ENCODE peak calls at places on chromosomes 5 and 9, in nine cellular contexts. N, L, W, S, C, I, T, Z and H are unnamed samples.

GRCh38 chr5:34616665-34617064 is 39.5 kb upstream of the RAI14 start:
- DNase-seq in S (no peak), Z (no peak), N (no peak), C (no peak), I (no peak), L (no peak), W (no peak), T (no peak), H (no peak)

GRCh38 chr9:98964201-98964600 is 20.5 kb downstream of the COL15A1 start:
- DNase-seq in L (no peak), T (no peak), I (no peak), S (no peak), W (no peak), Z (no peak), C (no peak), N (no peak), H (no peak)

GRCh38 chr5:143887302-143887638 is 75.3 kb downstream of the HMHB1 start:
- DNase-seq in Z (no peak), I (peak; percentile 63), N (peak; percentile 14), L (no peak), T (no peak), S (no peak), W (no peak), C (peak; percentile 39), H (no peak)

GRCh38 chr9:93574900-93575705 is 1.3 kb upstream of the PHF2 start:
- DNase-seq in C (no peak), T (no peak), Z (peak; percentile 20), W (no peak), N (no peak), I (peak; percentile 52), L (peak; percentile 64), S (no peak), H (no peak)

GRCh38 chr9:117665601-117666377 is 38.4 kb upstream of the TLR4 start:
- DNase-seq in T (no peak), N (no peak), I (no peak), C (no peak), L (no peak), S (no peak), Z (no peak), W (no peak), H (no peak)

GRCh38 chr9:132994410-132995120 is 16.1 kb downstream of the GFI1B start:
- DNase-seq in L (no peak), N (no peak), S (no peak), Z (peak; percentile 48), I (peak; percentile 8), W (peak; percentile 36), C (no peak), T (peak; percentile 74), H (no peak)

GRCh38 chr5:75659791-75660453 is 48.7 kb downstream of the ANKDD1B start:
- DNase-seq in W (no peak), L (no peak), N (no peak), C (no peak), T (no peak), I (no peak), S (no peak), Z (no peak), H (no peak)

GRCh38 chr5:103139264-103139865 is 19.3 kb downstream of the PPIP5K2 start:
- DNase-seq in T (peak; percentile 71), C (peak; percentile 62), W (peak; percentile 82), I (peak; percentile 79), N (peak; percentile 53), S (peak; percentile 61), Z (peak; percentile 82), L (peak; percentile 79), H (peak; percentile 92)

GRCh38 chr9:133888048-133888778 is 103.9 kb downstream of the VAV2 start:
- DNase-seq in C (no peak), T (peak; percentile 16), S (no peak), W (no peak), I (peak; percentile 79), Z (no peak), L (no peak), N (no peak), H (no peak)

GRCh38 chr5:178460598-178461425 is 129.4 kb downstream of the COL23A1 start:
- DNase-seq in T (peak; percentile 83), Z (peak; percentile 77), L (no peak), S (peak; percentile 58), I (peak; percentile 81), W (peak; percentile 76), C (peak; percentile 64), N (peak; percentile 66), H (no peak)

GRCh38 chr9:37902804-37903580 is 935 bp downstream of the SLC25A51 start:
- DNase-seq in W (no peak), S (no peak), I (no peak), L (no peak), T (peak; percentile 55), Z (no peak), C (no peak), N (no peak), H (no peak)

GRCh38 chr9:130786526-130786925 is 48.5 kb upstream of the ABL1 start:
- DNase-seq in Z (no peak), S (no peak), C (no peak), I (no peak), T (no peak), L (no peak), W (no peak), N (no peak), H (peak; percentile 80)

GRCh38 chr5:178143246-178143645 is 10.4 kb downstream of the NHP2 start:
- DNase-seq in S (no peak), C (no peak), Z (no peak), N (no peak), I (no peak), T (no peak), W (no peak), L (no peak), H (no peak)

GRCh38 chr5:54795284-54795683 is 190.1 kb downstream of the ESM1 start:
- DNase-seq in N (no peak), C (no peak), I (no peak), S (no peak), T (no peak), W (no peak), Z (no peak), L (no peak), H (no peak)
- TF ChIP-seq EP300 in N (no peak), C (no peak), I (no peak), S (no peak), T (no peak), W (no peak), Z (no peak), L (no peak), H (no peak)

GRCh38 chr5:133232911-133233310 is 181.1 kb downstream of the HSPA4 start:
- DNase-seq in N (no peak), Z (no peak), W (no peak), C (no peak), L (peak; percentile 26), I (no peak), T (no peak), S (no peak), H (no peak)

GRCh38 chr5:133234911-133235310 is 183.1 kb downstream of the HSPA4 start:
- DNase-seq in I (no peak), C (no peak), T (no peak), W (no peak), S (no peak), N (no peak), Z (no peak), L (peak; percentile 22), H (no peak)

GRCh38 chr5:133232435-133232834 is 180.6 kb downstream of the HSPA4 start:
- DNase-seq in S (no peak), C (no peak), W (no peak), L (peak; percentile 24), N (no peak), I (no peak), Z (no peak), T (no peak), H (no peak)

GRCh38 chr5:133234273-133234672 is 182.5 kb downstream of the HSPA4 start:
- DNase-seq in N (no peak), W (no peak), Z (no peak), C (no peak), I (no peak), S (no peak), L (peak; percentile 24), T (no peak), H (no peak)

GRCh38 chr5:133233616-133234015 is 181.8 kb downstream of the HSPA4 start:
- DNase-seq in C (no peak), Z (no peak), L (peak; percentile 29), T (no peak), I (no peak), S (no peak), N (no peak), W (no peak), H (no peak)
- TF ChIP-seq EP300 in C (no peak), Z (no peak), L (no peak), T (no peak), I (no peak), S (no peak), N (no peak), W (no peak), H (no peak)

GRCh38 chr5:159331099-159331973 is 1.0 kb upstream of the IL12B start:
- DNase-seq in W (peak; percentile 77), Z (peak; percentile 68), T (peak; percentile 79), N (peak; percentile 28), L (peak; percentile 74), I (peak; percentile 86), C (peak; percentile 76), S (peak; percentile 76), H (no peak)
- TF ChIP-seq EP300 in W (no peak), Z (no peak), T (no peak), N (no peak), L (no peak), I (no peak), C (no peak), S (no peak), H (no peak)

DNA sequence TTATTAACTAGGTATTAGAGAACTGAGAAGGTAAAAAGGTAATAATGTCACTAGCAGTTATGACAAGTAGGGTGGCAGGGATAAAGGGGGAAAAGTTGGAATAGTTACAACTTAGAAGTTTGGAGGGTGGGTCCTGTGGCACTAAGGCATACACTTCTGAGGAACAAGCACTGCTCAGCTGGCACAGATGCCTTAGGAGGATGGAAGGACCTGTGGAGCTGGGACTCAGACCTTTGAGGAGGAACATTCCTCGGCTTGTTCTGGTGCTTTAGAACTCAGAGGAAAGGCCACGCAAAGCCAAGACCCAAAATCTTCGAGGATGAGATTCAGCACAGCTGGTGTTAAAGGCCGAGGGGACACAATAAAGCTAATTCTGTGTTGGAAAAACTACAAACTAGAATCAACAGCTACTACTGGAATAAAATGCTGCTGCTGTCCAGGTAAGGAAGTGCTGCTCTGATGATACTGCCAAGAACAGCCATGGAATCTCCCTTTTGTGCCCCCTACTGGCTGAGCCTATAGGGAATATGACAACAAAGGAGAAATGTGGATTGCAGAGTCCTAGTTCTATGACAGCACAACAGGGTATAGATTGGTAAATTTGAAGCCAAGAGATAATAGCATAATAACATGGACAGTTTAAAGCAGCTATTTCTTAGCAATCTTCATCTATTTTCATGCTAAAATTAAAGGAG is 126.7 kb downstream of the SLC25A46 start:
- DNase-seq in T (peak; percentile 29), C (no peak), S (peak; percentile 7), Z (no peak), L (no peak), I (peak; percentile 34), W (no peak), N (no peak), H (no peak)
- TF ChIP-seq EP300 in T (no peak), C (no peak), S (no peak), Z (no peak), L (no peak), I (no peak), W (no peak), N (no peak), H (no peak)